ENCODE peak calls at places on chromosomes 4 and X, in eight cellular contexts. D is suprapubic skin; A is cardiac muscle cell; M is HCT116; T is dorsolateral prefrontal cortex; V is NB4; E is CD4-positive, CD25-positive, alpha-beta regulatory T cell; H is lower leg skin. G is an unnamed sample.
A peak's percentile ranks its signal among the peaks of the same experiment; 100 is the strongest.

GRCh38 chrX:4263005-4263404 is 549.6 kb upstream of the PRKX start:
- DNase-seq in T (no peak), H (no peak), E (no peak), A (no peak), V (peak; percentile 14), D (no peak), M (no peak), G (no peak)

GRCh38 chrX:38225093-38225492 is 4.4 kb upstream of the SRPX start:
- DNase-seq in H (no peak), V (no peak), T (no peak), D (no peak), A (no peak), E (no peak), M (no peak), G (no peak)

GRCh38 chr4:17544205-17544604 is 29.2 kb downstream of the CLRN2 start:
- DNase-seq in H (no peak), T (peak; percentile 94), E (no peak), A (no peak), M (no peak), D (no peak), V (peak; percentile 19), G (no peak)

GRCh38 chr4:71184195-71184781 is 154.5 kb upstream of the SLC4A4 start:
- DNase-seq in V (peak; percentile 61), E (peak; percentile 69), D (no peak), T (peak; percentile 69), M (peak; percentile 63), A (peak; percentile 70), H (no peak), G (peak; percentile 81)

GRCh38 chrX:8981742-8982141 is 52.2 kb downstream of the FAM9B start:
- DNase-seq in T (no peak), M (no peak), E (peak; percentile 41), A (no peak), D (no peak), V (no peak), H (no peak), G (no peak)

GRCh38 chr4:168535689-168536088 is 38.8 kb downstream of the PALLD start:
- DNase-seq in H (no peak), V (no peak), T (no peak), A (no peak), E (no peak), M (no peak), D (no peak), G (no peak)

GRCh38 chr4:108920688-108921087 is 157.8 kb upstream of the ETNPPL start:
- DNase-seq in E (no peak), M (no peak), V (no peak), H (no peak), A (no peak), D (no peak), T (no peak), G (no peak)

GRCh38 chr4:37976513-37976912 is 16.3 kb downstream of the PTTG2 start:
- DNase-seq in T (no peak), M (no peak), D (no peak), A (peak; percentile 23), V (no peak), E (no peak), H (no peak), G (no peak)

GRCh38 chr4:109996531-109996930 is 83.8 kb downstream of the EGF start:
- DNase-seq in T (no peak), A (no peak), D (no peak), E (no peak), M (no peak), V (no peak), H (no peak), G (no peak)

GRCh38 chrX:139965421-139965820 is at the start of gene CXorf66:
- DNase-seq in D (no peak), E (no peak), H (no peak), T (no peak), V (no peak), M (no peak), A (no peak), G (no peak)

GRCh38 chr4:138919094-138919936 is 96.3 kb upstream of the NOCT start:
- DNase-seq in A (peak; percentile 82), M (peak; percentile 66), E (peak; percentile 29), H (no peak), D (no peak), V (peak; percentile 75), T (peak; percentile 87), G (peak; percentile 20)

GRCh38 chr4:61619528-61619927 is 419.4 kb downstream of the ADGRL3 start:
- DNase-seq in H (no peak), V (no peak), D (no peak), M (no peak), E (no peak), T (no peak), A (no peak), G (peak; percentile 2)

GRCh38 chrX:99001286-99001685 is 1408.8 kb downstream of the PCDH19 start:
- DNase-seq in A (no peak), M (no peak), H (no peak), V (no peak), D (no peak), T (no peak), E (no peak), G (no peak)

GRCh38 chr4:73869130-73870055 is at the start of gene CXCL1:
- DNase-seq in T (no peak), A (peak; percentile 63), D (peak; percentile 69), V (peak; percentile 42), M (no peak), H (no peak), E (no peak), G (no peak)

GRCh38 chr4:73871911-73872310 is 2.7 kb downstream of the CXCL1 start:
- DNase-seq in D (no peak), V (no peak), T (no peak), E (no peak), M (no peak), A (peak; percentile 41), H (no peak), G (no peak)

GRCh38 chr4:73868206-73869129 is 725 bp upstream of the CXCL1 start:
- DNase-seq in H (no peak), M (no peak), T (no peak), D (no peak), E (no peak), V (no peak), A (no peak), G (no peak)

GRCh38 chr4:73870778-73871177 is 1.6 kb downstream of the CXCL1 start:
- DNase-seq in D (no peak), A (peak; percentile 47), V (no peak), E (no peak), T (no peak), H (no peak), M (no peak), G (no peak)

GRCh38 chr4:73870260-73870659 is 1.1 kb downstream of the CXCL1 start:
- DNase-seq in E (no peak), A (peak; percentile 56), M (no peak), H (no peak), T (no peak), D (no peak), V (no peak), G (no peak)
- H3K4me3 ChIP-seq in E (no peak overlapping the region), A (no peak overlapping the region), M (no peak overlapping the region), H (no peak overlapping the region), T (no peak overlapping the region), D (peak overlapping the region; percentile 59), V (no peak overlapping the region), G (no peak overlapping the region)

GRCh38 chr4:113760094-113760851 is 1.3 kb downstream of the CAMK2D start:
- DNase-seq in A (peak; percentile 66), H (peak; percentile 91), E (peak; percentile 66), D (peak; percentile 71), T (peak; percentile 42), M (no peak), V (peak; percentile 48), G (no peak)

GRCh38 chr4:113759696-113760093 is 1.8 kb downstream of the CAMK2D start:
- DNase-seq in A (no peak), H (no peak), E (peak; percentile 45), V (no peak), D (no peak), T (no peak), M (no peak), G (no peak)

GRCh38 chr4:113756005-113756410 is 5.5 kb downstream of the CAMK2D start:
- DNase-seq in H (no peak), T (no peak), A (peak; percentile 85), E (peak; percentile 64), V (no peak), M (no peak), D (no peak), G (no peak)

GRCh38 chr4:113758361-113758760 is 3.2 kb downstream of the CAMK2D start:
- DNase-seq in H (no peak), A (peak; percentile 63), V (no peak), E (no peak), M (no peak), D (no peak), T (no peak), G (no peak)

GRCh38 chr4:113757486-113757885 is 4.1 kb downstream of the CAMK2D start:
- DNase-seq in D (no peak), V (no peak), A (no peak), T (no peak), H (no peak), E (no peak), M (no peak), G (no peak)
- H3K4me3 ChIP-seq in D (no peak overlapping the region), V (no peak overlapping the region), A (no peak overlapping the region), T (no peak overlapping the region), H (no peak overlapping the region), E (peak overlapping the region; percentile 99), M (no peak overlapping the region), G (no peak overlapping the region)

DNA sequence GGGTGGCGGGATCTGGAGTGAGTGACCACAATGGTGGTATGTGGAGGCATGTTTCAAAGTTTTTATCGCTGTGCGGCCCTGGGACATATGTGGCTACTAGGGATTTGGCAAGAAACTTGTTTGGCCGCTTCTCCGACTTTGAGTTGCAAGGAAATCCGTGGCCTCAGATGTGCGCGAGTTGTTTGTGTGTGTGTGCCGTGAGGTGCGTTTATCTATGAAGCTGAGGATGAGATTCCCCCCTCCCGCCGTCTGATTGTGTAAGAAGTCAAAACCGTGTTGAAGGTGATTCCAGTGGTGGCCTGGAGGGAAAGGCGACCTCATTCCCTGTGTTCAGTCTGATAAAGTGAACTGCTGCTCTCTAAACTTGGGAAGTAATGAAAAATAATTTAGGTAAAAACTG is 1.5 kb downstream of the JADE3 start:
- DNase-seq in H (no peak), V (peak; percentile 53), D (no peak), A (peak; percentile 57), T (no peak), E (no peak), M (no peak), G (no peak)
- H3K4me3 ChIP-seq in H (peak overlapping the region; percentile 48), V (peak overlapping the region; percentile 77), D (peak overlapping the region; percentile 69), A (peak overlapping the region; percentile 94), T (peak overlapping the region; percentile 72), E (peak overlapping the region; percentile 13), M (peak overlapping the region; percentile 63), G (peak overlapping the region; percentile 59)

GRCh38 chr4:8871417-8872401 is at the start of gene HMX1:
- DNase-seq in V (no peak), D (no peak), A (no peak), M (no peak), E (no peak), T (peak; percentile 66), H (no peak), G (no peak)

GRCh38 chr4:8874896-8875680 is 3.4 kb upstream of the HMX1 start:
- DNase-seq in H (no peak), A (no peak), V (peak; percentile 33), T (no peak), D (no peak), E (no peak), M (no peak), G (no peak)

GRCh38 chr4:8874003-8874895 is 2.6 kb upstream of the HMX1 start:
- DNase-seq in V (no peak), T (no peak), D (no peak), M (no peak), A (no peak), H (no peak), E (no peak), G (no peak)

GRCh38 chr4:8870647-8871416 is 807 bp downstream of the HMX1 start:
- DNase-seq in V (no peak), M (no peak), E (no peak), T (no peak), D (no peak), H (no peak), A (no peak), G (no peak)

GRCh38 chr4:8872402-8873291 is 1.0 kb upstream of the HMX1 start:
- DNase-seq in E (peak; percentile 7), V (no peak), M (no peak), H (no peak), A (no peak), D (no peak), T (no peak), G (no peak)
- H3K4me3 ChIP-seq in E (no peak overlapping the region), V (no peak overlapping the region), M (no peak overlapping the region), H (no peak overlapping the region), A (peak overlapping the region; percentile 9), D (peak overlapping the region; percentile 32), T (peak overlapping the region; percentile 43), G (no peak overlapping the region)

G was measured in Jurkat, Clone E6-1.